ENCODE peak calls at places on chromosomes 12 and 14, in ten cellular contexts. Z is SK-N-SH; R is CD4-positive, alpha-beta T cell; M is esophagus squamous epithelium; N is activated CD8-positive, alpha-beta T cell treated with anti-CD3 and anti-CD28 coated beads for 36 hours; X is substantia nigra; C is H54; S is activated CD8-positive, alpha-beta memory T cell treated with anti-CD3 and anti-CD28 coated beads for 24 hours; L is NCI-H2081; I is germinal center. T is an unnamed sample.

GRCh38 chr12:57889541-57889989 is 43.0 kb upstream of the CTDSP2 start:
- DNase-seq in X (no peak), M (no peak), S (no peak), R (no peak), Z (no peak), I (no peak), L (peak), N (no peak), C (no peak), T (no peak)

GRCh38 chr14:100375273-100375962 is 52.3 kb downstream of the SLC25A47 start:
- DNase-seq in C (peak), I (peak), M (peak), X (no peak), R (no peak), L (peak), N (peak), Z (peak), S (peak), T (peak)

GRCh38 chr12:109203480-109203879 is 87.1 kb downstream of the ACACB start:
- DNase-seq in C (no peak), Z (no peak), M (no peak), X (no peak), L (no peak), S (no peak), N (no peak), I (no peak), R (no peak), T (no peak)

GRCh38 chr12:109467978-109468676 is 9.0 kb downstream of the KCTD10 start:
- DNase-seq in X (no peak), R (no peak), I (no peak), M (no peak), C (no peak), L (no peak), Z (no peak), S (no peak), N (no peak), T (no peak)

GRCh38 chr12:54385251-54385914 is 850 bp upstream of the ZNF385A start:
- DNase-seq in M (no peak), N (no peak), Z (peak), C (no peak), L (no peak), S (no peak), I (peak), X (no peak), R (no peak), T (no peak)

GRCh38 chr14:23984891-23985607 is 3.7 kb upstream of the DHRS4L2 start:
- DNase-seq in C (no peak), R (no peak), I (no peak), Z (no peak), L (no peak), X (no peak), S (no peak), N (no peak), M (no peak), T (no peak)

GRCh38 chr12:70364695-70365397 is 1.2 kb upstream of the KCNMB4 start:
- DNase-seq in I (peak), Z (peak), R (no peak), X (no peak), N (peak), L (no peak), S (no peak), M (no peak), C (no peak), T (no peak)

GRCh38 chr14:104982548-104983230 is 2.9 kb upstream of the CLBA1 start:
- DNase-seq in I (no peak), S (no peak), L (no peak), Z (no peak), N (no peak), X (no peak), M (no peak), R (no peak), C (no peak), T (no peak)

GRCh38 chr14:35534130-35534883 is at the start of gene INSM2:
- DNase-seq in L (no peak), S (peak), X (no peak), C (no peak), I (peak), N (peak), M (no peak), Z (no peak), R (no peak), T (no peak)

GRCh38 chr12:99649551-99649950 is 2.0 kb downstream of the GARIN6 start:
- DNase-seq in N (no peak), S (no peak), Z (no peak), X (no peak), R (no peak), L (no peak), I (no peak), M (no peak), C (no peak), T (no peak)

GRCh38 chr12:48004039-48004940 is at the start of gene COL2A1:
- DNase-seq in X (no peak), I (peak), C (no peak), R (no peak), Z (peak), L (no peak), N (peak), S (peak), M (no peak), T (no peak)

GRCh38 chr12:53172352-53172751 is 8.2 kb upstream of the ZNF740 start:
- DNase-seq in M (no peak), X (no peak), L (no peak), Z (no peak), N (no peak), S (peak), I (no peak), C (peak), R (no peak), T (no peak)